ENCODE peak calls at places on chromosome 4, in six cellular contexts. B is spleen, S is SK-N-SH, G is endothelial cell of umbilical vein, R is upper lobe of left lung, J is breast epithelium. M is an unnamed sample.
A peak's percentile ranks its signal among the peaks of the same experiment; 100 is the strongest.

GRCh38 chr4:153798436-153798835 is 9.6 kb upstream of the SFRP2 start:
- DNase-seq in B (no peak), S (no peak), G (no peak), R (no peak), J (no peak), M (no peak)

GRCh38 chr4:21652508-21653108 is 296.0 kb downstream of the KCNIP4 start:
- DNase-seq in B (no peak), S (no peak), G (no peak), R (no peak), J (no peak), M (no peak)

GRCh38 chr4:66681962-66682361 is 863.3 kb downstream of the CENPC start:
- DNase-seq in B (no peak), S (no peak), G (no peak), R (no peak), J (no peak), M (no peak)

GRCh38 chr4:3700223-3700622 is 66.0 kb upstream of the ADRA2C start:
- DNase-seq in B (peak; percentile 46), S (no peak), G (no peak), R (peak; percentile 40), J (no peak), M (no peak)

GRCh38 chr4:1199556-1200331 is 27.4 kb upstream of the SPON2 start:
- DNase-seq in B (peak; percentile 72), S (peak; percentile 23), G (no peak), R (peak; percentile 35), J (no peak), M (peak; percentile 7)

GRCh38 chr4:168475745-168476144 is 4.5 kb downstream of the DDX60L start:
- DNase-seq in B (no peak), S (no peak), G (no peak), R (no peak), J (no peak), M (no peak)

GRCh38 chr4:161762796-161763195 is 401.0 kb downstream of the FSTL5 start:
- DNase-seq in B (no peak), S (no peak), G (peak; percentile 69), R (no peak), J (no peak), M (no peak)

GRCh38 chr4:32133734-32134133 is 1413.6 kb downstream of the PCDH7 start:
- DNase-seq in B (no peak), S (no peak), G (no peak), R (no peak), J (no peak), M (no peak)

GRCh38 chr4:73952352-73952751 is 29.5 kb downstream of the PF4 start:
- DNase-seq in B (no peak), S (no peak), G (no peak), R (no peak), J (no peak), M (no peak)

GRCh38 chr4:8874003-8874895 is 2.6 kb upstream of the HMX1 start:
- DNase-seq in B (no peak), S (no peak), G (no peak), R (no peak), J (no peak), M (no peak)

GRCh38 chr4:56410247-56410646 is 23.0 kb upstream of the AASDH start:
- DNase-seq in B (no peak), S (peak; percentile 69), G (peak; percentile 99), R (no peak), J (no peak), M (peak; percentile 17)

GRCh38 chr4:74933562-74934015 is 673 bp downstream of the PARM1 start:
- DNase-seq in B (peak; percentile 76), S (peak; percentile 6), G (peak; percentile 4), R (peak; percentile 76), J (no peak), M (peak; percentile 40)

GRCh38 chr4:142700521-142700920 is 145.6 kb downstream of the INPP4B start:
- DNase-seq in B (no peak), S (no peak), G (no peak), R (no peak), J (no peak), M (no peak)

GRCh38 chr4:100510551-100510950 is 7.3 kb downstream of the EMCN start:
- DNase-seq in B (no peak), S (no peak), G (peak; percentile 69), R (no peak), J (no peak), M (no peak)

GRCh38 chr4:111813565-111814140 is 331.6 kb upstream of the FAM241A start:
- DNase-seq in B (no peak), S (no peak), G (no peak), R (no peak), J (no peak), M (no peak)

GRCh38 chr4:157818946-157819692 is 353.7 kb downstream of the GASK1B start:
- DNase-seq in B (no peak), S (no peak), G (no peak), R (peak; percentile 55), J (no peak), M (no peak)

GRCh38 chr4:74793757-74794340 is 474 bp downstream of the BTC start:
- DNase-seq in B (peak; percentile 77), S (peak; percentile 6), G (peak; percentile 26), R (peak; percentile 91), J (peak; percentile 61), M (peak; percentile 79)

GRCh38 chr4:90209922-90210321 is 82.7 kb downstream of the CCSER1 start:
- DNase-seq in B (no peak), S (no peak), G (peak; percentile 95), R (no peak), J (no peak), M (no peak)

DNA sequence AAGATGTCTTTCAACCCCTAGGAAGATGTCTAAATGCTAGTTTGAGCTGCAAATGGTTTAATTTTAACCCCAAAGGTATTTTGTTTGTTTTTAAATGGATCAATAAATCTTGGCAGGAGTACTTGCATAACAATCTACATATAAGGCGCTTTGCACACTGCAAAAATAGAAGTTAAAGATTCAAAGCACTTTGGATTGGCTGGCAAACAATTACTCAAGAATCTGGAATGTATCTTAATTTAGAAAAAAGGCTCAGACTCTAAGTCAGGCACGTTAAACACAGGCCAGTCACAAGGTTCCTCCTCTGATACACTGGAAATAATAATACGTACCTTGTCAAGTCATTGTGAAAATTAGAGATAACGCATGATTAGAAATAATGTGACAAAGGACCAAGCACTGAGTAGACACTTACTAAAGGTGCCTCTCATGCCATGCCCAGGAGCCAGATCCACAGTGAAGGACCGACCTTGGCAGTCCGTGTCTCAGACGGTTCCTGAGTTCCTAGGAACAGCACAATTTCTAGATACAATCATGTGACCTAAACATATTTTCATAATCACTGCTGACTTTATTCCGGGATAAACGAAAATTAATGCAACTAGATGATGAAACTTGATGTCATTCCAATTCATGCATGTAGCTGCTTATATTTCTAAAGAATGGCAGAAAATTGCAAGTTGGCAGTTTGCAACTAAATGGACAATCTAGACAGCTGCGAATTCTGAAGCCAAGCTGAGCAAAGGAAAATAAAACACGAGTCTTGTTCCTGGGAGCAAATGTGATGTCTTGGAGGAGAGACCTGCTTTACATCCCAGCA is 49.6 kb downstream of the PROM1 start:
- DNase-seq in B (no peak), S (no peak), G (peak; percentile 14), R (no peak), J (no peak), M (no peak)
- H3K4me1 ChIP-seq in B (peaks cover 13% of the 10 kb centered on the region), S (peaks cover 15% of the 10 kb centered on the region), G (peaks cover 11% of the 10 kb centered on the region), R (peaks cover 4% of the 10 kb centered on the region), J (no peaks in the 10 kb centered on the region), M (no peaks in the 10 kb centered on the region)

GRCh38 chr4:55001538-55001937 is 123.9 kb downstream of the KDR start:
- DNase-seq in B (no peak), S (no peak), G (no peak), R (no peak), J (no peak), M (no peak)

GRCh38 chr4:55002431-55002830 is 123.0 kb downstream of the KDR start:
- DNase-seq in B (no peak), S (no peak), G (no peak), R (no peak), J (no peak), M (no peak)

GRCh38 chr4:55004831-55005230 is 120.6 kb downstream of the KDR start:
- DNase-seq in B (no peak), S (no peak), G (no peak), R (no peak), J (no peak), M (no peak)

GRCh38 chr4:54998991-54999390 is 126.4 kb downstream of the KDR start:
- DNase-seq in B (no peak), S (no peak), G (peak; percentile 65), R (no peak), J (no peak), M (no peak)
- TF ChIP-seq POLR2AphosphoS5 in B (no peak), S (no peak), G (no peak), R (no peak), J (no peak), M (no peak)

GRCh38 chr4:41438564-41438963 is 99.4 kb upstream of the LIMCH1 start:
- DNase-seq in B (no peak), S (no peak), G (no peak), R (no peak), J (no peak), M (no peak)
- H3K4me1 ChIP-seq in B (peaks cover 11% of the 10 kb centered on the region), S (no peaks in the 10 kb centered on the region), G (peaks cover 8% of the 10 kb centered on the region), R (peaks cover 39% of the 10 kb centered on the region), J (no peaks in the 10 kb centered on the region), M (no peaks in the 10 kb centered on the region)

DNA sequence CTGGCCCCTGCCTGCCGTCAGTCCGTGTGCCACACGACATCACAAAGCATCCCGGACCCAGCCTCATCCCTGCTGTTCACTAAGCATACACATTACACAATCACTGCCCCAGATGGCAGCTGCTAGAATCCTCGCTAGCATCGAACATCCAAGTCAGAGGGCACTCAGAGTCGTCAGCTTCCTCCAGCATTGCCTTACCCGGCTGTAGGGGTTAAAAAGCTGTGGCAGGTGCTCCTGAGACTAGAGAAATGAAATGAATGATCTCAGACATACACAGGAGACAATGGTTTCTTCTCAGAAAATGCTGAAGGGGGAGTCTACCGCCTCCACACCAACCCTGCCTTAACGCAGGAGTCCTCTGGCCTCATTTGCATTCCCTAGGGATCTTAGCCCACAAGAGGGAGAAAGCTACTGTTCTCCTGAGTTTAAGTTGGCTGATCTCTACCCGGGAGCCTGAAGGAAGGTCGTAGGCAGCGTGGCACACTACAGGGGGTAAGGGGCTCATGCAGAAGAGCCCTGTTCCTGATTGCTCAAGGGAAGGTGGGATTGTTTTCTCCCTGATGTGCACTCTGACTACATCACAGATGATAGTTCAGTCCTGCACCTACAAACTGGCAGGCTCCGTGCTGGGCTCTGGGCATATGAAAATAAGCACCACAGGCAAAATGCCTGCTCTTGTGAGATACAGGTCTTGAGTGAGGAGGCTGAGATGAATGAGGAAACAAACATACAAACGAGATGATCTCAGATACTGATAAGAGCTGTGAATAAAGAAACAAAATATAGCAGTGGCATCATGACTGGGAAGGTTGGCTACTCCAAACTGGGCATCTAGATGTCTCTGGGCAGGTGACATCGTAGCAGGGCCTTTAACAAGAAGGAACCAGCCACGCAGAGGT is 2.6 kb upstream of the KIAA0232 start:
- DNase-seq in B (no peak), S (no peak), G (no peak), R (no peak), J (no peak), M (no peak)
- TF ChIP-seq POLR2AphosphoS5 in B (no peak), S (no peak), G (no peak), R (no peak), J (no peak), M (no peak)

GRCh38 chr4:140645196-140645595 is 76.4 kb upstream of the UCP1 start:
- DNase-seq in B (no peak), S (no peak), G (no peak), R (peak; percentile 60), J (no peak), M (no peak)
- H3K4me1 ChIP-seq in B (no peaks in the 10 kb centered on the region), S (no peaks in the 10 kb centered on the region), G (no peaks in the 10 kb centered on the region), R (no peaks in the 10 kb centered on the region), J (no peaks in the 10 kb centered on the region), M (no peaks in the 10 kb centered on the region)